ENCODE peak calls at places on chromosomes 12 and 14, in seven cellular contexts. A is RWPE1, L is HL-60, R is uterus, H is GM13977, V is fibroblast of mammary gland, J is GM10248. E is an unnamed sample.

GRCh38 chr14:50055461-50056228 is 60.7 kb downstream of the VCPKMT start:
- DNase-seq in R (no peak), H (no peak), J (no peak), L (no peak), V (no peak), A (no peak), E (no peak)

GRCh38 chr14:96080571-96080970 is 41.4 kb downstream of the C14orf132 start:
- DNase-seq in V (no peak), R (no peak), A (no peak), H (no peak), J (no peak), L (no peak), E (no peak)

GRCh38 chr14:39185256-39186049 is 10.4 kb downstream of the PNN start:
- DNase-seq in L (no peak), A (no peak), V (no peak), H (no peak), R (no peak), J (no peak), E (no peak)

GRCh38 chr12:54028324-54029201 is at the start of gene HOXC6:
- DNase-seq in H (no peak), L (no peak), J (no peak), V (peak; percentile 89), R (no peak), A (peak; percentile 76), E (peak; percentile 48)

GRCh38 chr14:89841855-89842254 is 112.7 kb downstream of the EFCAB11 start:
- DNase-seq in R (no peak), H (no peak), V (no peak), J (no peak), L (no peak), A (no peak), E (no peak)

GRCh38 chr12:46965880-46966279 is 113.5 kb upstream of the PCED1B start:
- DNase-seq in A (no peak), L (no peak), H (no peak), J (no peak), R (no peak), V (no peak), E (no peak)

GRCh38 chr12:51381226-51382079 is 9.8 kb downstream of the GALNT6 start:
- DNase-seq in H (no peak), A (no peak), J (no peak), R (no peak), V (peak; percentile 26), L (no peak), E (no peak)

GRCh38 chr12:93015970-93016751 is 87.1 kb upstream of the EEA1 start:
- DNase-seq in R (no peak), A (no peak), V (no peak), H (no peak), J (no peak), L (no peak), E (no peak)

GRCh38 chr12:91958816-91959215 is 186.8 kb downstream of the BTG1 start:
- DNase-seq in A (no peak), V (peak; percentile 70), H (no peak), J (no peak), R (no peak), L (no peak), E (no peak)

GRCh38 chr14:69858801-69859200 is 20.4 kb upstream of the SMOC1 start:
- DNase-seq in R (no peak), L (no peak), H (no peak), A (no peak), V (no peak), J (no peak), E (no peak)

GRCh38 chr12:57825451-57825850 is 6.9 kb upstream of the AVIL start:
- DNase-seq in A (no peak), R (no peak), J (no peak), H (no peak), V (no peak), L (no peak), E (no peak)

GRCh38 chr12:5492562-5492961 is 60.7 kb downstream of the NTF3 start:
- DNase-seq in V (no peak), L (no peak), R (no peak), J (no peak), A (no peak), H (no peak), E (no peak)

GRCh38 chr12:38961683-38962082 is 56.3 kb upstream of the CPNE8 start:
- DNase-seq in J (no peak), R (no peak), H (no peak), L (no peak), A (no peak), V (no peak), E (no peak)

GRCh38 chr12:54373619-54374554 is 9.6 kb upstream of the GPR84 start:
- DNase-seq in J (no peak), R (no peak), H (no peak), L (no peak), V (no peak), A (no peak), E (no peak)

GRCh38 chr14:93936245-93936644 is 9.1 kb downstream of the FAM181A start:
- DNase-seq in L (no peak), J (no peak), A (peak; percentile 38), R (no peak), V (no peak), H (peak; percentile 60), E (peak; percentile 49)

GRCh38 chr12:79553863-79554574 is 136.7 kb downstream of the PAWR start:
- DNase-seq in R (no peak), A (no peak), H (no peak), J (no peak), L (no peak), V (no peak), E (no peak)

GRCh38 chr12:79552186-79552585 is 138.6 kb downstream of the PAWR start:
- DNase-seq in L (no peak), J (no peak), V (no peak), H (no peak), R (no peak), A (no peak), E (no peak)

GRCh38 chr12:79558924-79559469 is 131.8 kb downstream of the PAWR start:
- DNase-seq in A (no peak), V (no peak), H (no peak), J (no peak), R (no peak), L (no peak), E (no peak)

GRCh38 chr12:79557690-79558315 is 133.0 kb downstream of the PAWR start:
- DNase-seq in H (no peak), R (no peak), L (no peak), J (no peak), V (no peak), A (no peak), E (no peak)

DNA sequence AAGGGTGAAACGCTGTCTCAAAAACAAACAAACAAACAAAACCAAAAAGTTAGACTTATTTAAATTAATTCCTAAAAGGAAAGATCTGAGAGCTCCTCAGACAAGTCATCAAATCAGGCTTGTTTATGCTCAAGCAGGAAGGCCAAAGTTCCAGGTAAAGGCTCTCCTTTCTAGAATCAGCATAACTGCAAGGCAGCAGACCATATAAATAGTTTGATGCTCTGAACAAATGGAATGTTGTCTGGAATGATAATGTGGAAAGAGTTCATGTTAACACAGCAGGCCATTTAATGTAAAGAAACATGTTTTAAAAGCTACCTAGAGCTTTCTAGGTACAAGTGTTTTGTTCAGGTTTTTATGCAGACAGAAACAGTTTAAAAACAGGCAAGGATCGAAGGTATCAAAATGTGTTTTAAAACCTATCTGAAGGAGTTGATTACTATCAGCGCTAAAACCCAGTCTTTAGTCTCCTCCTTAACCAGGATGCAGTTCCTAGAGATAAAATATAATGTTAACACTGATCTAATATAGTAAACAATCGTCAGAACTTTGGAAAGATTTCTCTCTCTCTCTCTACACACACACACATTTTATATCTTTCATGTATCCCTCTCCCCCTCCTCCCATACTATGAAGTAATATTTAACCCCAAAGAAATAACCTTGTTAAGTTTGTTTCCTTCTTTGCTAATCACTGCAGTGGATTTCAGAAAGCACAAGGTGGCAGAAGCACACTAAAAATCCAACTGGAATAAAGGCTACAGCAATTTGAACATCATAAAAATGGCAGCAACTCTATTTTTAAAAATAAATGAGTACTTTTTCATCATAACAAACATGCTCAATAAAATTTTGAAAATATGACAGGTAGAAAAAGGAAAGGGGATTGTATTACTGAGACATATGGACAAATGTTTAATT is 135.5 kb downstream of the PAWR start:
- DNase-seq in A (no peak), V (peak; percentile 71), R (no peak), L (no peak), H (peak; percentile 47), J (no peak), E (peak; percentile 49)
- TF ChIP-seq CTCF in A (peak; percentile 69), V (peak; percentile 79), R (peak; percentile 76), L (no peak), H (peak; percentile 58), J (peak; percentile 77), E (peak; percentile 41)

GRCh38 chr12:14656846-14657245 is 39.6 kb downstream of the GUCY2C start:
- DNase-seq in J (no peak), R (no peak), V (no peak), L (no peak), H (no peak), A (no peak), E (no peak)

GRCh38 chr12:14651371-14651770 is 45.0 kb downstream of the GUCY2C start:
- DNase-seq in H (no peak), V (no peak), A (no peak), J (no peak), R (no peak), L (no peak), E (no peak)

GRCh38 chr12:14654416-14654815 is 42.0 kb downstream of the GUCY2C start:
- DNase-seq in H (no peak), V (peak; percentile 18), R (no peak), A (peak; percentile 11), L (no peak), J (no peak), E (no peak)

GRCh38 chr12:14654842-14655241 is 41.6 kb downstream of the GUCY2C start:
- DNase-seq in J (no peak), H (no peak), A (no peak), R (no peak), V (peak; percentile 5), L (no peak), E (no peak)

GRCh38 chr12:14655284-14655683 is 41.1 kb downstream of the GUCY2C start:
- DNase-seq in R (no peak), V (no peak), H (no peak), J (no peak), L (no peak), A (no peak), E (no peak)
- TF ChIP-seq CTCF in R (no peak), V (no peak), H (no peak), J (no peak), L (no peak), A (no peak), E (no peak)

GRCh38 chr12:55443776-55444175 is at the start of gene OR6C2:
- DNase-seq in L (no peak), R (no peak), H (no peak), A (no peak), V (no peak), J (no peak), E (no peak)

DNA sequence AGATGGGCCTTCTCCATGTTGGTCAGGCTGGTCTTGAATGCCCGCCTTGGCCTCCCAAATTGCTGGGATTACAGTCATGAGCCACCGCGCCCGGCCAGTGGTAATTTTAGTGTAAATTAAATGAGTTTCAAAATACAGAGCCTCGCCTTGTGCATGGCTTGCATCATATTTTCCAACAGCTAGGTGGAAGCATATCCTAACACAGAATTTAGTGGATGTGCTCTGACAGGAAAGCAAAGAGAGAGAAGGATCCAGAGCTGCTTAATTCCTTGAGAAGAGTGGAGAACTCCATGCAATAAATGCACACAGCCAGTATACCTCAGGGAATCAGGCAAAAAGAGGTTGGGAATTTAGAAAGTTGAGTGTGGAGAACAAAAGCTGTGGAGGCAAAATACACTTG is 2.5 kb downstream of the OR6C2 start:
- DNase-seq in R (no peak), L (no peak), J (no peak), V (no peak), H (no peak), A (no peak), E (no peak)
- TF ChIP-seq CTCF in R (no peak), L (no peak), J (no peak), V (no peak), H (no peak), A (no peak), E (no peak)

GRCh38 chr12:67788118-67788517 is 139.6 kb downstream of the DYRK2 start:
- DNase-seq in L (no peak), R (no peak), V (no peak), H (no peak), A (no peak), J (no peak), E (no peak)
- TF ChIP-seq CTCF in L (no peak), R (no peak), V (no peak), H (no peak), A (no peak), J (no peak), E (no peak)